ENCODE peak calls at places on chromosomes 16 and 17, in ten cellular contexts. P is fibroblast of villous mesenchyme; O is CD4-positive, alpha-beta T cell; X is HL-60; D is GM23338; C is transverse colon; F is kidney; M is kidney epithelial cell; Q is fibroblast of lung; J is PC-9. L is an unnamed sample.

GRCh38 chr16:71952818-71953217 is 47.4 kb downstream of the PKD1L3 start:
- DNase-seq in P (no peak), O (no peak), X (no peak), D (no peak), C (no peak), F (no peak), M (no peak), Q (no peak), J (no peak), L (no peak)

GRCh38 chr16:67886387-67886786 is 1.7 kb downstream of the NRN1L start:
- DNase-seq in P (no peak), O (no peak), X (no peak), D (peak), C (no peak), F (no peak), M (no peak), Q (no peak), J (no peak), L (no peak)

GRCh38 chr16:85847681-85848601 is 48.4 kb downstream of the COX4I1 start:
- DNase-seq in P (no peak), O (no peak), X (no peak), D (no peak), C (no peak), F (peak), M (no peak), Q (no peak), J (no peak), L (no peak)

GRCh38 chr16:86531641-86532525 is 21.6 kb downstream of the FOXF1 start:
- DNase-seq in P (no peak), O (no peak), X (no peak), D (no peak), C (no peak), F (peak), M (no peak), Q (no peak), J (no peak), L (no peak)

GRCh38 chr17:56887552-56888467 is 26.0 kb downstream of the TRIM25 start:
- DNase-seq in P (no peak), O (no peak), X (no peak), D (no peak), C (peak), F (no peak), M (no peak), Q (no peak), J (peak), L (no peak)

GRCh38 chr17:5510776-5511175 is 24.4 kb downstream of the MIS12 start:
- DNase-seq in P (no peak), O (no peak), X (no peak), D (no peak), C (no peak), F (no peak), M (no peak), Q (no peak), J (no peak), L (no peak)

GRCh38 chr17:27494192-27495091 is 38.2 kb downstream of the KSR1 start:
- DNase-seq in P (peak), O (no peak), X (no peak), D (peak), C (peak), F (peak), M (no peak), Q (peak), J (peak), L (no peak)

GRCh38 chr17:38605852-38606645 is at the start of gene SRCIN1:
- DNase-seq in P (peak), O (no peak), X (peak), D (peak), C (peak), F (no peak), M (no peak), Q (peak), J (no peak), L (no peak)

GRCh38 chr17:79622201-79622601 is 11.3 kb upstream of the RBFOX3 start:
- DNase-seq in P (no peak), O (no peak), X (no peak), D (no peak), C (peak), F (peak), M (no peak), Q (no peak), J (no peak), L (peak)

GRCh38 chr16:51916814-51917213 is 630.1 kb downstream of the TOX3 start:
- DNase-seq in P (no peak), O (no peak), X (no peak), D (no peak), C (no peak), F (no peak), M (no peak), Q (no peak), J (no peak), L (no peak)

GRCh38 chr17:14575349-14575966 is 274.6 kb downstream of the HS3ST3B1 start:
- DNase-seq in P (no peak), O (no peak), X (no peak), D (no peak), C (no peak), F (no peak), M (no peak), Q (no peak), J (no peak), L (no peak)

GRCh38 chr17:4008082-4008435 is 43.8 kb upstream of the ATP2A3 start:
- DNase-seq in P (no peak), O (no peak), X (no peak), D (peak), C (no peak), F (no peak), M (no peak), Q (no peak), J (no peak), L (no peak)
- TF ChIP-seq CTCF in P (no peak), O (no peak), X (no peak), D (peak), C (no peak), F (no peak), M (no peak), Q (peak), J (no peak), L (no peak)

DNA sequence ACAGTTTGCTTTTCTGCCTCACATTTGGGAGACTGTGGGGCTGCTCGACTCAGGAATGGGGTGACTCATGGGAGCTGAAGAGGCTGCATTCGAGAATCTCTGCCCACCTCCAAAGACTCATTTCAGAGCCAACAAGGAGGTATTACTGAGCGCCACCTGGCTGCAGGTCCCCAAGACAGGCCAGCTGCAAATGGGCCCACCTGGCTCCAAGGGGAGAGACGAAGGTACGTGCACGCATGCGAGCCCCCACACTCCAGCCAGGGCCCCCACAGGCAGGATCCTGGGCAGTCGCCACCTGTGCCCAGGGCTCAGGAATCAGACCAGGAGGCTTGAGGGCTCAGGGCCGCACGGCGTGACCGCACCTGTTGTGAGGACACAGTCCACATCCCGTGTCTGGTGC is 6.0 kb downstream of the HAGHL start:
- DNase-seq in P (no peak), O (no peak), X (no peak), D (peak), C (no peak), F (no peak), M (no peak), Q (peak), J (peak), L (no peak)
- TF ChIP-seq CTCF in P (no peak), O (no peak), X (no peak), D (peak), C (no peak), F (no peak), M (peak), Q (no peak), J (no peak), L (no peak)

GRCh38 chr16:89701425-89702406 is at the start of gene SPATA2L:
- DNase-seq in P (peak), O (peak), X (peak), D (peak), C (peak), F (peak), M (peak), Q (peak), J (peak), L (no peak)

GRCh38 chr16:89704281-89704680 is 2.8 kb upstream of the SPATA2L start:
- DNase-seq in P (no peak), O (no peak), X (no peak), D (no peak), C (no peak), F (peak), M (no peak), Q (no peak), J (no peak), L (no peak)

GRCh38 chr16:89700100-89700648 is 1.3 kb downstream of the SPATA2L start:
- DNase-seq in P (peak), O (peak), X (peak), D (peak), C (peak), F (peak), M (peak), Q (peak), J (peak), L (no peak)

GRCh38 chr16:89697616-89698331 is 3.7 kb downstream of the SPATA2L start:
- DNase-seq in P (no peak), O (no peak), X (no peak), D (no peak), C (no peak), F (peak), M (no peak), Q (no peak), J (no peak), L (no peak)

DNA sequence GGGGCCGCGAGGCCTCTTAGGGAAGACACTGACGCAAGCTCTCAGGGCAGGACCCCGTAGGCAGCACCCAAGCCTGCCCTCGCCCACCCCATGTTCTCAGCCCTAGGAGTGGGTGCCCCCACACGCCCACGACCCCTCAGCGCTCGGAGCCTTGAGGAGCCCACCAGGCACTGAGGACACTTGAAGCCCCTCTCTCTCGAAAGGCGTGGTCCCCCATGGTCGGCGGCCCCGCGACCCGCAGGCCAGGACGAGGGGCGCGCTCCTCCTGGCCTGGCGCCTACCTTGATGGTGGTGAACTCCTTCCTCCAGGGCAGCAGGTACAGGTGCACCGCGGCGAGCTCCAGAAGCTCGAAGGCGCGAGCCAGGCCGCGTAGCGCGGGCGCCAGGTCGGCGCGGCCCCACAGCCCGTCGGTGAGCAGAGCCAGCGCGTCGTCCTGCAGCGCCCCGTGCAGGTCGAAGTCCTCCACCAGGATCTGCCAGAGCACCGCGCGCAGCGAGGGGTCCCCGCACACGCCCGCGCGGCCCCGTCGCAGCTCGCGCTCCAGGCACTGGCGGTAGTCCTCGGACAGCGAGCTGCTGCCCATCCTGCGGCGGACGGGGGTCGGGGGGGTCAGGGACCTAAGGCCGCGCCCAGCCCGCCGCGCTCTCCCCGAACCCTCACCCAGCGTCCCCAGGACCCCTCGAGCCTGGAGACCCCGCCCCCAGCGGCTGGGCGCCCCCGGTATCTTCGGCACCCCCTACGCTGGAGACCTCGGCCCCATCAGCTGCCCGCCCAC is 668 bp downstream of the SPATA2L start:
- DNase-seq in P (peak), O (peak), X (peak), D (peak), C (peak), F (peak), M (no peak), Q (peak), J (peak), L (no peak)
- TF ChIP-seq CTCF in P (peak), O (no peak), X (no peak), D (no peak), C (no peak), F (peak), M (peak), Q (no peak), J (no peak), L (no peak)

GRCh38 chr16:66085651-66086050 is 280.8 kb upstream of the CDH5 start:
- DNase-seq in P (no peak), O (no peak), X (no peak), D (no peak), C (no peak), F (no peak), M (no peak), Q (no peak), J (no peak), L (no peak)
- TF ChIP-seq CTCF in P (no peak), O (no peak), X (no peak), D (no peak), C (no peak), F (no peak), M (no peak), Q (no peak), J (no peak), L (no peak)

L was measured in vagina.